ENCODE peak calls at places on chromosomes 4 and X, in four cellular contexts. K is activated gamma-delta T cell treated with Interleukin-2 at 50 U/mL for 16 hours, O is EL, D is PC-9. A is an unnamed sample.

GRCh38 chr4:70721747-70722146 is at the start of gene RUFY3:
- DNase-seq in D (no peak), K (no peak), O (peak), A (peak)

GRCh38 chr4:151169223-151169622 is 69.8 kb downstream of the RPS3A start:
- DNase-seq in D (no peak), O (peak), K (no peak), A (peak)

GRCh38 chrX:17081969-17082368 is 135.5 kb downstream of the REPS2 start:
- DNase-seq in K (no peak), D (no peak), O (no peak), A (no peak)

GRCh38 chr4:69589884-69590283 is 49.6 kb downstream of the UGT2A2 start:
- DNase-seq in D (no peak), O (no peak), K (no peak), A (no peak)

GRCh38 chr4:40998680-40999358 is 215.5 kb downstream of the APBB2 start:
- DNase-seq in D (peak), O (peak), K (no peak), A (no peak)

GRCh38 chrX:39855748-39856129 is 242.0 kb downstream of the BCOR start:
- DNase-seq in K (peak), O (peak), D (no peak), A (no peak)

GRCh38 chr4:6957148-6957520 is 47.5 kb downstream of the TBC1D14 start:
- DNase-seq in D (no peak), O (no peak), K (no peak), A (no peak)

GRCh38 chrX:153245288-153245731 is 66.2 kb downstream of the MAGEA1 start:
- DNase-seq in D (no peak), K (no peak), O (no peak), A (no peak)

GRCh38 chr4:40178672-40179071 is 18.2 kb upstream of the RHOH start:
- DNase-seq in K (no peak), O (no peak), D (no peak), A (no peak)

GRCh38 chr4:142265536-142265935 is 580.6 kb downstream of the INPP4B start:
- DNase-seq in D (no peak), O (peak), K (no peak), A (no peak)

GRCh38 chr4:8589831-8590545 is 2.6 kb upstream of the CPZ start:
- DNase-seq in K (no peak), O (peak), D (no peak), A (no peak)

GRCh38 chr4:11614426-11614825 is 185.7 kb upstream of the HS3ST1 start:
- DNase-seq in K (no peak), O (no peak), D (peak), A (no peak)

GRCh38 chr4:112183252-112183651 is 38.0 kb downstream of the FAM241A start:
- DNase-seq in D (no peak), O (no peak), K (no peak), A (no peak)

GRCh38 chrX:42247241-42247640 is 323.9 kb upstream of the CASK start:
- DNase-seq in O (no peak), K (no peak), D (no peak), A (no peak)

GRCh38 chrX:154135458-154136229 is 8.4 kb upstream of the OPN1LW start:
- DNase-seq in O (no peak), K (no peak), D (no peak), A (no peak)

GRCh38 chr4:40211224-40212185 is 14.7 kb downstream of the RHOH start:
- DNase-seq in O (no peak), K (no peak), D (no peak), A (no peak)

GRCh38 chrX:66633541-66633940 is 5.3 kb downstream of the EDA2R start:
- DNase-seq in K (no peak), O (peak), D (no peak), A (no peak)

GRCh38 chrX:151177141-151178027 is 1.0 kb downstream of the GPR50 start:
- DNase-seq in K (no peak), O (no peak), D (no peak), A (no peak)

GRCh38 chr4:99803702-99804101 is 12.9 kb upstream of the DAPP1 start:
- DNase-seq in D (no peak), K (no peak), O (no peak), A (no peak)

GRCh38 chrX:39605183-39605582 is 492.6 kb downstream of the BCOR start:
- DNase-seq in O (peak), K (no peak), D (no peak), A (no peak)

GRCh38 chr4:55336138-55337034 is 9.7 kb upstream of the SRD5A3 start:
- DNase-seq in O (no peak), K (no peak), D (no peak), A (no peak)

GRCh38 chr4:108889696-108890475 is 127.0 kb upstream of the ETNPPL start:
- DNase-seq in O (no peak), D (no peak), K (no peak), A (no peak)

GRCh38 chrX:155028192-155028591 is 1.5 kb downstream of the FUNDC2 start:
- DNase-seq in O (no peak), K (no peak), D (no peak), A (no peak)

GRCh38 chr4:109658871-109659410 is 44.3 kb downstream of the CASP6 start:
- DNase-seq in K (no peak), D (no peak), O (no peak), A (no peak)

GRCh38 chr4:82268050-82268825 is 105.6 kb downstream of the HNRNPD start:
- DNase-seq in K (peak), D (no peak), O (peak), A (no peak)